ENCODE peak calls at places on chromosomes 16 and 17, in seven cellular contexts. O is K562; R is psoas muscle; S is body of pancreas; Q is CD4-positive, alpha-beta memory T cell; Y is heart left ventricle; J is adrenal gland. X is an unnamed sample.

GRCh38 chr17:3527896-3528603 is 29.6 kb downstream of the TRPV3 start:
- DNase-seq in O (no peak), R (no peak), S (no peak), Q (no peak), Y (no peak), J (no peak), X (no peak)

GRCh38 chr17:82449136-82449882 is 1.2 kb downstream of the CYBC1 start:
- DNase-seq in O (no peak), R (no peak), S (peak; percentile 27), Q (peak; percentile 93), Y (peak; percentile 57), J (peak; percentile 62), X (no peak)

GRCh38 chr16:69820926-69821541 is 58.9 kb downstream of the WWP2 start:
- DNase-seq in O (no peak), R (peak; percentile 23), S (peak; percentile 77), Q (no peak), Y (no peak), J (peak; percentile 88), X (peak; percentile 44)

GRCh38 chr16:50388491-50388890 is 19.7 kb upstream of the BRD7 start:
- DNase-seq in O (no peak), R (no peak), S (no peak), Q (no peak), Y (no peak), J (peak; percentile 18), X (no peak)

GRCh38 chr17:65332375-65332774 is 195.2 kb downstream of the RGS9 start:
- DNase-seq in O (no peak), R (no peak), S (no peak), Q (no peak), Y (no peak), J (no peak), X (no peak)

GRCh38 chr17:82281076-82281475 is 7.6 kb upstream of the CSNK1D start:
- DNase-seq in O (no peak), R (no peak), S (no peak), Q (no peak), Y (peak; percentile 22), J (no peak), X (no peak)

GRCh38 chr17:57999496-58000017 is 7.5 kb downstream of the SRSF1 start:
- DNase-seq in O (peak; percentile 43), R (no peak), S (no peak), Q (no peak), Y (no peak), J (no peak), X (no peak)

GRCh38 chr16:57920891-57921240 is 50.1 kb downstream of the CNGB1 start:
- DNase-seq in O (no peak), R (no peak), S (no peak), Q (no peak), Y (no peak), J (no peak), X (no peak)

GRCh38 chr16:27430923-27431484 is 29.0 kb downstream of the IL21R start:
- DNase-seq in O (peak; percentile 80), R (no peak), S (no peak), Q (no peak), Y (no peak), J (peak; percentile 18), X (no peak)

GRCh38 chr17:28252436-28252835 is 66.6 kb upstream of the TMEM97 start:
- DNase-seq in O (no peak), R (no peak), S (no peak), Q (no peak), Y (no peak), J (no peak), X (no peak)

GRCh38 chr17:81207610-81208581 is 14.9 kb downstream of the CEP131 start:
- DNase-seq in O (no peak), R (no peak), S (no peak), Q (no peak), Y (no peak), J (no peak), X (no peak)

GRCh38 chr17:13593757-13594156 is 8.0 kb downstream of the HS3ST3A1 start:
- DNase-seq in O (no peak), R (no peak), S (no peak), Q (no peak), Y (no peak), J (no peak), X (no peak)

GRCh38 chr16:30658731-30659506 is 688 bp downstream of the FBRS start:
- DNase-seq in O (peak; percentile 79), R (peak; percentile 85), S (peak; percentile 97), Q (peak; percentile 97), Y (peak; percentile 89), J (peak; percentile 94), X (peak; percentile 82)

GRCh38 chr17:16345565-16345964 is 7.7 kb downstream of the CENPV start:
- DNase-seq in O (no peak), R (no peak), S (no peak), Q (no peak), Y (no peak), J (peak; percentile 69), X (no peak)

GRCh38 chr17:60652484-60653247 is 25.0 kb upstream of the BCAS3 start:
- DNase-seq in O (no peak), R (no peak), S (no peak), Q (no peak), Y (no peak), J (no peak), X (no peak)

GRCh38 chr17:36849871-36850348 is 87.4 kb upstream of the LHX1 start:
- DNase-seq in O (peak; percentile 57), R (no peak), S (no peak), Q (no peak), Y (no peak), J (no peak), X (no peak)

GRCh38 chr16:12176051-12176450 is 199.5 kb downstream of the SNX29 start:
- DNase-seq in O (no peak), R (no peak), S (no peak), Q (no peak), Y (no peak), J (no peak), X (no peak)

GRCh38 chr17:78995022-78995760 is 14.4 kb downstream of the CANT1 start:
- DNase-seq in O (no peak), R (no peak), S (no peak), Q (no peak), Y (peak; percentile 19), J (peak; percentile 53), X (no peak)

GRCh38 chr16:12323007-12323699 is 346.6 kb downstream of the SNX29 start:
- DNase-seq in O (no peak), R (no peak), S (no peak), Q (peak; percentile 51), Y (no peak), J (no peak), X (no peak)

GRCh38 chr17:16866436-16866835 is 105.5 kb downstream of the TNFRSF13B start:
- DNase-seq in O (no peak), R (no peak), S (no peak), Q (no peak), Y (no peak), J (no peak), X (no peak)

GRCh38 chr17:64779344-64780095 is 117.4 kb upstream of the SMURF2 start:
- DNase-seq in O (no peak), R (no peak), S (no peak), Q (no peak), Y (no peak), J (peak; percentile 62), X (no peak)

GRCh38 chr17:82754297-82755208 is 2.7 kb downstream of the TBCD start:
- DNase-seq in O (peak; percentile 80), R (no peak), S (no peak), Q (no peak), Y (no peak), J (no peak), X (no peak)

GRCh38 chr17:38967290-38967738 is at the start of gene FBXO47:
- DNase-seq in O (peak; percentile 14), R (peak; percentile 91), S (peak; percentile 97), Q (peak; percentile 89), Y (peak; percentile 97), J (peak; percentile 95), X (peak; percentile 95)

GRCh38 chr16:86806838-86807351 is 228.5 kb downstream of the FOXL1 start:
- DNase-seq in O (no peak), R (no peak), S (no peak), Q (no peak), Y (no peak), J (no peak), X (no peak)
- H3K27ac ChIP-seq in O (no peak overlapping the region), R (no peak overlapping the region), S (no peak overlapping the region), Q (no peak overlapping the region), Y (no peak overlapping the region), J (no peak overlapping the region), X (no peak overlapping the region)

GRCh38 chr16:89828199-89828869 is at the start of gene SPIRE2:
- DNase-seq in O (peak; percentile 85), R (peak; percentile 69), S (peak; percentile 81), Q (peak; percentile 73), Y (peak; percentile 82), J (peak; percentile 77), X (peak; percentile 69)
- H3K4me3 ChIP-seq in O (peak within 1 kb of the TSS; percentile 58), R (peak within 1 kb of the TSS; percentile 59), S (peak within 1 kb of the TSS; percentile 45), Q (no peak within 1 kb of the TSS), Y (peak within 1 kb of the TSS; percentile 79), J (peak within 1 kb of the TSS; percentile 73), X (peak within 1 kb of the TSS; percentile 48)

GRCh38 chr17:4999429-5000093 is 1.8 kb downstream of the KIF1C start:
- DNase-seq in O (no peak), R (no peak), S (no peak), Q (no peak), Y (no peak), J (no peak), X (no peak)
- H3K27ac ChIP-seq in O (no peak overlapping the region), R (peak overlapping the region; percentile 96), S (peak overlapping the region; percentile 90), Q (peak overlapping the region; percentile 79), Y (peak overlapping the region; percentile 93), J (no peak overlapping the region), X (peak overlapping the region; percentile 86)

GRCh38 chr16:48384982-48385271 is 286 bp downstream of the SIAH1 start:
- DNase-seq in O (no peak), R (no peak), S (no peak), Q (no peak), Y (peak; percentile 63), J (no peak), X (no peak)

GRCh38 chr16:48384305-48384981 is 770 bp downstream of the SIAH1 start:
- DNase-seq in O (peak; percentile 78), R (peak; percentile 66), S (peak; percentile 67), Q (peak; percentile 41), Y (peak; percentile 71), J (peak; percentile 66), X (peak; percentile 78)

GRCh38 chr16:48385272-48385953 is at the start of gene SIAH1:
- DNase-seq in O (peak; percentile 94), R (peak; percentile 88), S (peak; percentile 82), Q (peak; percentile 76), Y (peak; percentile 91), J (peak; percentile 88), X (peak; percentile 83)

GRCh38 chr16:48383877-48384304 is 1.3 kb downstream of the SIAH1 start:
- DNase-seq in O (no peak), R (no peak), S (peak; percentile 27), Q (no peak), Y (no peak), J (peak; percentile 56), X (no peak)

DNA sequence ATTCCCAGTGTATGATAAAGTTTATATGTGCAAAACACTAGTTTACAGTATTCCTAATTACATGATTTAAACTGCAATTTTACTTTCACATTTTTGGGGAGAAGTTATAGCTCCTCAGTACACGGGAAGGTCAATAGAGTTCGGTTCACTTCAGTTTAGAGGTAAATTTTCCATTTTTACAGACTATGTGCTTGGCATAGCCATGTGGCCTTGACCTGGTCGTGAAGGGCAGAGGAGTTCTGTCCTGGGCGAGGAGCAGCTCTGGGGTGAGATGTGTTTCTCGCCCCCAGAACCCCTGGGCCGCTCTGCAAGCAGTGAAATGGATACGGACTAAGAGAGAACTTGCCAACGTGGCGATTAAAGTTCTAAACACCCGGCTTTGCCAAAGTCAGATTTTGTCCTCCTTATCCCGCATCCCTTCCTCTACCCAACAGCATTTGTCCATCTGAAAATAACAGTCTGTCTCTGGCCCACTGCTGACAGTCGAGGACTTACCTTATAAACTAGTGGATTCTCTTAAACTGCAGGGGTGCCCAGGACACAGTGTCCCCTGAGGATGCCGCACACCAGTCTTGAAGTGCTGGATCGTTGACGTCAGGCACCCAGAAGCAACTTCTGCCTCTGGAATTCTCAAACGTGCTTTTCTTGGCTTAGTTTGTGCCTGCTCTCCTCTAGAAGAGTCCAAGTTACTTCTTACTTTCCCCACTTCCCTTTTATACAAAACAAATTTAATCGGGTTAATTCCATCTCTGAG is 1.5 kb upstream of the SIAH1 start:
- DNase-seq in O (no peak), R (no peak), S (no peak), Q (no peak), Y (no peak), J (peak; percentile 68), X (no peak)
- H3K4me3 ChIP-seq in O (no peak overlapping the region), R (peak overlapping the region; percentile 74), S (no peak overlapping the region), Q (no peak overlapping the region), Y (no peak overlapping the region), J (no peak overlapping the region), X (no peak overlapping the region)

X was measured in left lung.